ENCODE peak calls at places on chromosome 15, in nine cellular contexts. V, Y, J, S, P, O, L, M and X are unnamed samples.

GRCh38 chr15:26971303-26972018 is 480 bp downstream of the GABRG3 start:
- DNase-seq in S (no peak), P (no peak), L (peak), O (no peak), Y (no peak), M (no peak), V (no peak), J (no peak), X (peak)

GRCh38 chr15:48861813-48862431 is 16.0 kb upstream of the EID1 start:
- DNase-seq in P (peak), M (no peak), Y (peak), J (peak), V (no peak), O (no peak), L (peak), S (no peak), X (no peak)

GRCh38 chr15:74613953-74614743 is 1.5 kb upstream of the CLK3 start:
- DNase-seq in P (no peak), L (peak), J (no peak), V (no peak), O (no peak), S (no peak), M (no peak), Y (no peak), X (peak)

GRCh38 chr15:60086676-60087446 is 82.8 kb downstream of the FOXB1 start:
- DNase-seq in V (no peak), J (no peak), L (no peak), Y (peak), O (no peak), M (no peak), P (no peak), S (peak), X (no peak)

GRCh38 chr15:61749169-61749568 is 311.1 kb downstream of the VPS13C start:
- DNase-seq in J (no peak), P (no peak), S (no peak), L (no peak), Y (peak), O (no peak), V (no peak), M (no peak), X (no peak)

GRCh38 chr15:48940508-48940907 is 23.2 kb downstream of the SHC4 start:
- DNase-seq in P (peak), J (peak), Y (peak), L (no peak), S (peak), O (no peak), V (no peak), M (peak), X (no peak)

GRCh38 chr15:37981781-37982180 is 47.3 kb downstream of the TMCO5A start:
- DNase-seq in V (no peak), O (no peak), Y (peak), J (peak), P (peak), M (no peak), S (no peak), L (no peak), X (no peak)

GRCh38 chr15:82662641-82663040 is 15.5 kb upstream of the CPEB1 start:
- DNase-seq in J (no peak), L (no peak), Y (no peak), M (no peak), S (no peak), O (no peak), V (no peak), P (no peak), X (no peak)

GRCh38 chr15:60928210-60928609 is 300.9 kb downstream of the RORA start:
- DNase-seq in M (no peak), J (no peak), L (no peak), P (no peak), V (no peak), O (no peak), S (no peak), Y (no peak), X (no peak)

GRCh38 chr15:42156266-42156922 is at the start of gene PLA2G4F:
- DNase-seq in V (peak), M (no peak), J (no peak), S (no peak), O (no peak), P (no peak), Y (no peak), L (peak), X (peak)

GRCh38 chr15:43958894-43959330 is 132.1 kb downstream of the WDR76 start:
- DNase-seq in O (no peak), J (peak), V (no peak), L (peak), S (no peak), M (no peak), P (peak), Y (peak), X (no peak)

GRCh38 chr15:61195116-61196002 is 33.7 kb downstream of the RORA start:
- DNase-seq in P (peak), M (peak), J (peak), Y (peak), S (peak), V (no peak), O (no peak), L (peak), X (no peak)

GRCh38 chr15:90268415-90268814 is 2.9 kb downstream of the NGRN start:
- DNase-seq in S (no peak), L (peak), P (no peak), V (no peak), O (no peak), Y (no peak), M (no peak), J (peak), X (no peak)

GRCh38 chr15:56734013-56734625 is 810 bp upstream of the ZNF280D start:
- DNase-seq in O (no peak), V (no peak), S (no peak), M (no peak), Y (no peak), L (no peak), P (no peak), J (no peak), X (no peak)

GRCh38 chr15:57432141-57432701 is 55.9 kb downstream of the CGNL1 start:
- DNase-seq in J (no peak), S (no peak), O (no peak), P (peak), M (no peak), L (peak), V (no peak), Y (peak), X (peak)

GRCh38 chr15:101322016-101322695 is 27.1 kb upstream of the SNRPA1 start:
- DNase-seq in L (no peak), P (no peak), Y (no peak), M (no peak), O (no peak), V (no peak), J (no peak), S (no peak), X (no peak)

GRCh38 chr15:84979651-84980050 is 2.0 kb upstream of the PDE8A start:
- DNase-seq in O (no peak), L (peak), S (no peak), P (no peak), Y (no peak), M (no peak), J (no peak), V (no peak), X (peak)

GRCh38 chr15:90869601-90870353 is 1.4 kb downstream of the FURIN start:
- DNase-seq in J (peak), M (peak), P (peak), O (peak), S (peak), L (peak), Y (peak), V (peak), X (peak)

GRCh38 chr15:92098869-92099268 is 245.4 kb downstream of the SLCO3A1 start:
- DNase-seq in M (no peak), S (no peak), J (no peak), Y (peak), L (peak), P (no peak), V (no peak), O (no peak), X (peak)

GRCh38 chr15:80875568-80875967 is 96.4 kb downstream of the CEMIP start:
- DNase-seq in L (no peak), M (no peak), V (no peak), J (peak), Y (no peak), O (no peak), S (no peak), P (no peak), X (no peak)

GRCh38 chr15:35186346-35186745 is 101.3 kb upstream of the NANOGP8 start:
- DNase-seq in Y (no peak), S (no peak), O (no peak), V (no peak), J (no peak), L (no peak), M (no peak), P (no peak), X (no peak)

GRCh38 chr15:29457729-29458128 is 188.1 kb upstream of the NSMCE3 start:
- DNase-seq in M (no peak), J (peak), L (no peak), O (no peak), V (no peak), P (peak), Y (no peak), S (no peak), X (no peak)

GRCh38 chr15:74402873-74403589 is 30.7 kb downstream of the SEMA7A start:
- DNase-seq in L (no peak), J (no peak), S (no peak), O (peak), Y (no peak), V (peak), M (no peak), P (no peak), X (no peak)

GRCh38 chr15:65394936-65395335 is 17.1 kb upstream of the IGDCC3 start:
- DNase-seq in L (no peak), Y (no peak), O (no peak), S (no peak), P (no peak), J (no peak), M (no peak), V (no peak), X (no peak)

GRCh38 chr15:97652700-97653167 is 307.8 kb upstream of the ARRDC4 start:
- DNase-seq in J (no peak), M (no peak), Y (no peak), L (peak), O (no peak), P (no peak), S (no peak), V (no peak), X (peak)

GRCh38 chr15:31080618-31081017 is 20.9 kb downstream of the TRPM1 start:
- DNase-seq in Y (peak), O (peak), M (no peak), S (peak), V (no peak), L (peak), P (peak), J (no peak), X (peak)

GRCh38 chr15:74616996-74617395 is 1.4 kb downstream of the CLK3 start:
- DNase-seq in M (no peak), Y (no peak), S (no peak), J (no peak), O (no peak), V (no peak), L (no peak), P (no peak), X (no peak)

GRCh38 chr15:88635343-88635742 is 3.5 kb upstream of the ISG20 start:
- DNase-seq in L (no peak), P (no peak), J (peak), Y (peak), V (no peak), S (no peak), M (no peak), O (no peak), X (no peak)

GRCh38 chr15:66412213-66412612 is 25.5 kb downstream of the MAP2K1 start:
- DNase-seq in Y (no peak), V (no peak), J (no peak), P (no peak), M (no peak), S (no peak), O (no peak), L (no peak), X (no peak)

GRCh38 chr15:51107612-51108011 is 12.9 kb upstream of the TNFAIP8L3 start:
- DNase-seq in O (no peak), J (no peak), M (no peak), S (no peak), V (no peak), P (no peak), Y (no peak), L (no peak), X (no peak)

GRCh38 chr15:81786776-81787175 is 259.0 kb downstream of the MEX3B start:
- DNase-seq in J (no peak), V (no peak), P (no peak), O (no peak), L (no peak), Y (no peak), S (no peak), M (no peak), X (no peak)

GRCh38 chr15:38945551-38946298 is 381.1 kb upstream of the RASGRP1 start:
- DNase-seq in Y (no peak), V (no peak), O (no peak), S (no peak), L (no peak), J (no peak), P (no peak), M (no peak), X (no peak)

GRCh38 chr15:69391046-69391757 is 22.9 kb upstream of the KIF23 start:
- DNase-seq in S (no peak), M (no peak), L (no peak), O (no peak), P (no peak), V (no peak), J (no peak), Y (no peak), X (no peak)

GRCh38 chr15:61841461-61841860 is 218.8 kb downstream of the VPS13C start:
- DNase-seq in L (no peak), Y (no peak), O (no peak), S (no peak), V (no peak), J (no peak), M (no peak), P (no peak), X (no peak)

GRCh38 chr15:49831206-49831965 is 210.5 kb downstream of the DTWD1 start:
- DNase-seq in S (no peak), M (no peak), O (no peak), J (peak), Y (peak), L (no peak), P (peak), V (peak), X (no peak)